ENCODE peak calls at places on chromosomes 7 and 10, in seven cellular contexts. A is left ventricle myocardium inferior, O is GM12865, I is fibroblast of villous mesenchyme, J is AG04450, U is BE2C, N is cardiac muscle cell. Y is an unnamed sample.

GRCh38 chr10:62461120-62461519 is 87.0 kb downstream of the ZNF365 start:
- DNase-seq in O (no peak), I (no peak), N (no peak), J (no peak), U (no peak), A (no peak), Y (no peak)

GRCh38 chr7:156386097-156386496 is 254.5 kb upstream of the RNF32 start:
- DNase-seq in I (no peak), A (no peak), U (no peak), O (no peak), J (no peak), N (no peak), Y (no peak)

GRCh38 chr10:110138197-110138812 is 69.1 kb upstream of the MXI1 start:
- DNase-seq in A (no peak), O (peak; percentile 71), I (peak; percentile 68), N (peak; percentile 77), J (peak; percentile 26), U (no peak), Y (no peak)

GRCh38 chr10:63554666-63555065 is 33.5 kb downstream of the REEP3 start:
- DNase-seq in A (no peak), N (peak; percentile 88), J (peak; percentile 51), U (no peak), I (peak; percentile 81), O (peak; percentile 44), Y (peak; percentile 25)

GRCh38 chr7:112410087-112410486 is 40.2 kb upstream of the IFRD1 start:
- DNase-seq in O (no peak), I (peak; percentile 47), A (no peak), U (no peak), J (no peak), N (peak; percentile 42), Y (no peak)

GRCh38 chr7:39560398-39560797 is 5.8 kb upstream of the YAE1 start:
- DNase-seq in I (no peak), J (no peak), A (no peak), O (no peak), U (no peak), N (peak; percentile 17), Y (no peak)

GRCh38 chr10:124946945-124947344 is 5.0 kb downstream of the ZRANB1 start:
- DNase-seq in A (no peak), O (peak; percentile 8), I (no peak), N (no peak), U (no peak), J (no peak), Y (no peak)

GRCh38 chr10:31142026-31142425 is 110.4 kb upstream of the ZNF438 start:
- DNase-seq in U (no peak), J (no peak), A (no peak), N (no peak), O (no peak), I (peak; percentile 61), Y (no peak)

GRCh38 chr10:4271193-4271592 is 486.2 kb upstream of the KLF6 start:
- DNase-seq in I (no peak), J (no peak), A (no peak), U (no peak), O (no peak), N (no peak), Y (no peak)

GRCh38 chr7:1665721-1666250 is 4.3 kb upstream of the ELFN1 start:
- DNase-seq in J (no peak), U (peak; percentile 53), I (no peak), A (peak; percentile 56), O (no peak), N (peak; percentile 38), Y (no peak)

GRCh38 chr10:60389413-60390009 is at the start of gene ANK3:
- DNase-seq in J (no peak), I (no peak), O (no peak), U (no peak), A (no peak), N (no peak), Y (no peak)

GRCh38 chr7:138429577-138430250 is 30.3 kb upstream of the TRIM24 start:
- DNase-seq in I (no peak), O (no peak), J (no peak), A (no peak), N (no peak), U (no peak), Y (no peak)

GRCh38 chr7:97003262-97004236 is 1.8 kb upstream of the DLX6 start:
- DNase-seq in U (no peak), J (no peak), O (no peak), A (no peak), I (no peak), N (no peak), Y (no peak)

GRCh38 chr7:96306385-96307125 is 15.3 kb downstream of the SLC25A13 start:
- DNase-seq in U (no peak), A (no peak), O (no peak), N (no peak), J (no peak), I (no peak), Y (no peak)

GRCh38 chr10:133095586-133095985 is 7.9 kb downstream of the ADGRA1 start:
- DNase-seq in J (no peak), O (no peak), U (no peak), A (no peak), I (no peak), N (no peak), Y (no peak)

GRCh38 chr10:76514891-76515290 is 1083.5 kb downstream of the LRMDA start:
- DNase-seq in O (no peak), J (no peak), A (no peak), N (no peak), U (no peak), I (no peak), Y (no peak)

GRCh38 chr10:11612004-11613001 is 853 bp upstream of the USP6NL start:
- DNase-seq in O (peak; percentile 33), N (peak; percentile 12), J (no peak), I (peak; percentile 24), U (no peak), A (no peak), Y (no peak)

DNA sequence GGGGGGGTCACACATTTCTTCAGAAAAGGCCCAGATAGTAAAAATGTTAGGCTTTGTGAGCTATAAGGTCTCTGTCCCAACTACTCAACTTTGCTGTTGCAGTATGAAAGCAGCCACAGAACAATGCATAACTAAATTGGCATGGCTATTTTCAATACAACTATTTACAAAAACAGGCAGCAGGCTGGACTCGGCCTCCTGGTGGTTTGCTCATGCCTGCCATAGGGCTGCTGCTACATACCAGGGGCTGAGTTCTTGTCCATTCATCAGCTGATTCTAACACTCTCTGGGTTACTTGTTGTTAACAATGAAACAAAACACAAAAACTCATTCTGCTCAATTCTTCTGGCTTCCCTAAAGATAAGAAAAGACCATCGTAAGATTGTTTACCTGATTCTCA is 109.4 kb upstream of the ADAM12 start:
- DNase-seq in U (no peak), N (no peak), O (no peak), J (no peak), A (no peak), I (no peak), Y (no peak)
- TF ChIP-seq CTCF in U (no peak), N (no peak), O (no peak), J (peak; percentile 4), A (no peak), I (no peak), Y (no peak)

GRCh38 chr10:98338318-98338717 is 70.3 kb upstream of the LOXL4 start:
- DNase-seq in J (no peak), N (peak; percentile 52), A (no peak), O (no peak), I (no peak), U (no peak), Y (no peak)

GRCh38 chr10:98337484-98337883 is 69.5 kb upstream of the LOXL4 start:
- DNase-seq in O (no peak), N (no peak), U (no peak), A (no peak), I (no peak), J (no peak), Y (no peak)

GRCh38 chr10:98340261-98340675 is 72.3 kb upstream of the LOXL4 start:
- DNase-seq in U (no peak), N (peak; percentile 29), A (no peak), I (no peak), J (no peak), O (peak; percentile 66), Y (peak; percentile 36)

GRCh38 chr10:98339790-98340189 is 71.8 kb upstream of the LOXL4 start:
- DNase-seq in A (no peak), N (no peak), I (no peak), O (peak; percentile 95), J (no peak), U (no peak), Y (peak; percentile 86)

GRCh38 chr10:98338896-98339295 is 70.9 kb upstream of the LOXL4 start:
- DNase-seq in A (no peak), J (no peak), N (peak; percentile 16), U (no peak), I (no peak), O (no peak), Y (no peak)
- H3K4me3 ChIP-seq in A (no peak overlapping the region), J (no peak overlapping the region), N (no peak overlapping the region), U (no peak overlapping the region), I (no peak overlapping the region), O (no peak overlapping the region), Y (no peak overlapping the region)

GRCh38 chr7:105389090-105389650 is 449 bp upstream of the SRPK2 start:
- DNase-seq in O (peak; percentile 29), A (peak; percentile 49), I (peak; percentile 49), J (no peak), N (peak; percentile 67), U (peak; percentile 70), Y (no peak)
- TF ChIP-seq CTCF in O (no peak), A (peak; percentile 16), I (no peak), J (peak; percentile 5), N (no peak), U (no peak), Y (no peak)

GRCh38 chr10:113589225-113589770 is 36.4 kb downstream of the HABP2 start:
- DNase-seq in N (no peak), J (no peak), O (no peak), I (no peak), U (no peak), A (no peak), Y (no peak)
- H3K4me3 ChIP-seq in N (no peak overlapping the region), J (no peak overlapping the region), O (no peak overlapping the region), I (no peak overlapping the region), U (no peak overlapping the region), A (no peak overlapping the region), Y (no peak overlapping the region)

DNA sequence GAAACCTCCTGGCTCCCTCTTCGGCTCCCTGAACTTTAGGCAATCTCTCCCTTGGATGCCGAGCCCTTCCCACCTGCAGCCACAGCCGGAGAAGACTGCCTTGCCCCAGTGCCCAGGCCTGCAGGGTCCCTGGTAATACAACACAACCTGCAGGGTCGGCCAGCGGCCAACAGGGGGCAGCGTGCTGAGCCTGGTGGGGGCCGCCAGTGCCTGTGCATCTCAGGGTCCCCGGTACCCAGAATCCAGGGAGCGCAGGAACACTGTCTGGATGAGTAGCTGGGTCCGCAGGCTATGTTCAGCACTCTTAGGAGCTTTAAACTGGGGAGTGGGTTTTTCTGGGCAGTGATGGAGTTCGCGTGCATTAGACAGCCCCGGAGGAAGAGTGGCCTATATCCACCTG is 17.5 kb upstream of the C10orf71 start:
- DNase-seq in O (no peak), N (no peak), I (no peak), J (no peak), U (no peak), A (no peak), Y (no peak)
- TF ChIP-seq CTCF in O (peak; percentile 48), N (peak; percentile 21), I (no peak), J (peak; percentile 14), U (peak; percentile 29), A (peak; percentile 25), Y (peak; percentile 52)

GRCh38 chr10:52472406-52473146 is 158.5 kb downstream of the DKK1 start:
- DNase-seq in N (no peak), J (no peak), A (no peak), I (no peak), O (no peak), U (no peak), Y (no peak)
- H3K4me3 ChIP-seq in N (no peak overlapping the region), J (no peak overlapping the region), A (no peak overlapping the region), I (no peak overlapping the region), O (no peak overlapping the region), U (no peak overlapping the region), Y (no peak overlapping the region)